ENCODE peak calls at places on chromosome 9, in four cellular contexts. T, W, O and V are unnamed samples.

GRCh38 chr9:129496187-129497063 is 124.5 kb downstream of the C9orf50 start:
- DNase-seq in T (peak), W (peak), O (no peak), V (peak)

GRCh38 chr9:130425741-130426466 is 18.9 kb upstream of the ASS1 start:
- DNase-seq in T (no peak), W (no peak), O (no peak), V (no peak)

GRCh38 chr9:136840877-136841645 is 1.2 kb upstream of the AJM1 start:
- DNase-seq in T (no peak), W (no peak), O (no peak), V (peak)

GRCh38 chr9:87535817-87536539 is 38.3 kb downstream of the DAPK1 start:
- DNase-seq in T (no peak), W (no peak), O (peak), V (no peak)

GRCh38 chr9:109903515-109904138 is 123.6 kb downstream of the PALM2AKAP2 start:
- DNase-seq in T (peak), W (peak), O (no peak), V (peak)

GRCh38 chr9:134895103-134895502 is 14.5 kb downstream of the FCN2 start:
- DNase-seq in T (no peak), W (no peak), O (no peak), V (no peak)

GRCh38 chr9:78149738-78150291 is 86.1 kb upstream of the CEP78 start:
- DNase-seq in T (no peak), W (no peak), O (no peak), V (no peak)

GRCh38 chr9:129639034-129639630 is 2.8 kb downstream of the ASB6 start:
- DNase-seq in T (no peak), W (no peak), O (no peak), V (no peak)

GRCh38 chr9:36566813-36567217 is 5.9 kb upstream of the MELK start:
- DNase-seq in T (no peak), W (no peak), O (no peak), V (no peak)

GRCh38 chr9:36765077-36765390 is 192.3 kb downstream of the MELK start:
- DNase-seq in T (no peak), W (no peak), O (no peak), V (no peak)

GRCh38 chr9:124436320-124436719 is 13.9 kb upstream of the ADGRD2 start:
- DNase-seq in T (no peak), W (no peak), O (peak), V (no peak)

GRCh38 chr9:129554649-129555048 is 66.3 kb downstream of the C9orf50 start:
- DNase-seq in T (peak), W (no peak), O (no peak), V (no peak)

GRCh38 chr9:91500509-91501011 is 76.9 kb upstream of the NFIL3 start:
- DNase-seq in T (peak), W (no peak), O (no peak), V (no peak)

GRCh38 chr9:130872912-130873503 is 23.6 kb downstream of the QRFP start:
- DNase-seq in T (peak), W (no peak), O (no peak), V (peak)

GRCh38 chr9:108081112-108081511 is 591.5 kb upstream of the KLF4 start:
- DNase-seq in T (no peak), W (no peak), O (no peak), V (no peak)

GRCh38 chr9:129875181-129875611 is 39.9 kb downstream of the USP20 start:
- DNase-seq in T (no peak), W (peak), O (no peak), V (no peak)

GRCh38 chr9:78578016-78578555 is 281.2 kb downstream of the PSAT1 start:
- DNase-seq in T (no peak), W (no peak), O (no peak), V (no peak)

GRCh38 chr9:14221558-14221957 is 92.4 kb downstream of the NFIB start:
- DNase-seq in T (no peak), W (no peak), O (no peak), V (peak)

GRCh38 chr9:97629136-97629535 is 4.0 kb downstream of the TSTD2 start:
- DNase-seq in T (no peak), W (no peak), O (no peak), V (no peak)

GRCh38 chr9:93464395-93464794 is 11.0 kb upstream of the FAM120AOS start:
- DNase-seq in T (no peak), W (no peak), O (no peak), V (no peak)

GRCh38 chr9:89466451-89467277 is 31.2 kb downstream of the SEMA4D start:
- DNase-seq in T (no peak), W (no peak), O (peak), V (no peak)

GRCh38 chr9:76371901-76372300 is 22.3 kb downstream of the RFK start:
- DNase-seq in T (no peak), W (no peak), O (no peak), V (no peak)

GRCh38 chr9:111992523-111992922 is 95.9 kb downstream of the UGCG start:
- DNase-seq in T (no peak), W (no peak), O (peak), V (no peak)

GRCh38 chr9:137461663-137462395 is 2.7 kb upstream of the NSMF start:
- DNase-seq in T (peak), W (peak), O (peak), V (no peak)

GRCh38 chr9:91937727-91938126 is 12.3 kb downstream of the ROR2 start:
- DNase-seq in T (no peak), W (no peak), O (no peak), V (no peak)

GRCh38 chr9:136029556-136029955 is 65.5 kb downstream of the NACC2 start:
- DNase-seq in T (no peak), W (no peak), O (no peak), V (no peak)

GRCh38 chr9:109448223-109448622 is 49.9 kb downstream of the PTPN3 start:
- DNase-seq in T (no peak), W (no peak), O (no peak), V (no peak)

GRCh38 chr9:89756891-89757537 is 152.2 kb downstream of the GADD45G start:
- DNase-seq in T (no peak), W (no peak), O (no peak), V (no peak)

GRCh38 chr9:133134419-133135190 is 13.6 kb upstream of the RALGDS start:
- DNase-seq in T (no peak), W (no peak), O (no peak), V (no peak)

GRCh38 chr9:133131506-133131905 is 10.5 kb upstream of the RALGDS start:
- DNase-seq in T (no peak), W (no peak), O (no peak), V (no peak)

GRCh38 chr9:133135193-133135745 is 14.2 kb upstream of the RALGDS start:
- DNase-seq in T (no peak), W (no peak), O (no peak), V (no peak)

GRCh38 chr9:133132174-133132573 is 11.1 kb upstream of the RALGDS start:
- DNase-seq in T (no peak), W (no peak), O (no peak), V (no peak)

DNA sequence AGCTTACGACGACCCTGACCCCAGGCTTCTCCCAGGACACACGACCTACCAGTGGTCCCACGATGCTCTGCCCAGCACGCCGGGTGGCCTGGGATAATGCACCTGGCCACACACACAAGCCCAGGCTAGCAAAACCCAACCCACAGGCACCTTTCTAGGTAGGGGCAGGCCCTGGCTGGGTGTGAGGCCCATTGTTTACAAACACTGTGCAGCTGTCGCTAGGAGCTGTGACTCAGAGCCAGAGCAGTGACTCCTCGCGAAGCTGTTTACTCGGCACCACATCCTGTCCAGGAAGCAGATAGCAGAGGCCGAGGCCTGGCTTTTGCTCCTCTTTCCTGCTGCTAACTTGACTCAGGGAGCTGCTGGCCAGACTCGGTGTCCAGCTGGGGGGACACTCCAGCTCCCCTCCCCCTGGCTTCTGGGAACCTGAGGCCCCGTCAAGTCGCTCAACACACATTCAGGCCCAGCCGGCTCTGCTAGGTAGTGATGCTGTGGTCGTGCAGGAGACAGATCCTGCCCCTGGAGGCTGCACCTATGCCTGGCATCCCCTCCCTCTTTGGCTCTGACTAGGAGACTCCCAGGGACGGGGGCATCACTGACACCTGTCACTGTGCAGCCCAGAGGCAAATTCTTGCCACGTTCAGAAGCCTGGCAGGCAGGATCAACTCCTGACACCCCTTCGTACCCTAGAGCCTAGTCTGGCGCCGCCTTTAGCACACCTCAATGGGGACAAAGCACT is 12.8 kb upstream of the RALGDS start:
- DNase-seq in T (peak), W (peak), O (no peak), V (peak)
- TF ChIP-seq TCF7 in T (no peak), W (no peak), O (no peak), V (no peak)

DNA sequence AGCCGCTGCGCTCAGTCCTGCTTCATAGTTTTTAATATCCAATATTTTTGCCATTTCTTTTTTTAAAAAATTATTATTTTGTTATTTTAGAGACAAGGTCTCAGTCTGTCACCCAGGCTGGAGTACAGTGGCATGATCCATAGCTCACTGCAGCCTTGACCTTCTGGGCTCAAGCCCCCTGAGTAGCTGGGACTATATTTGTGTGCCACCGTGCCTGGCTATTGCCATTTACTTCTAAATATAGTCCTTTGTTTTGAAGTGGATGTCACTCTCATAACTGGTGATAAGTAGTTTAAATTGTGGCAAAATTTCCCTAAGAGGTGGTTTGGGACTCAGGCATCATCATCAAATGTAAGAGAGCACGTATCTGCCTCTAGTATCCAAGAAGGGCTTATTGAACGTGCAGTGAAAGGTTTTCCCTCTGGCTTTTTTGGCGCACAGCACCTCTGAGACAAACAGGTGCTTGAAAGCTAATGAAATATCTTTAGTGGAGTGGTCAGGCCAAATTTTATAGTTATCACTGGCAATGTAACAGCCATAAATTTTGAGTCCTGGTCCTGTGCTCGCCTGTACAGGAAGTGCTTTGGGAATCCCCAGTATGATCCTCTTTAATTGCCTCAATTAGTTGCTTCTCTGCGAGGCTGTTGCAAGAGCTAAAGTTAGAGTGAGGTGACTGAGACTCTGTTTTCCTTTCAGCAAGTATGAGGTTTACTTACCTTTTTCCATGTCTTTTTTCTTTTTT is 14.8 kb downstream of the STXBP1 start:
- DNase-seq in T (no peak), W (no peak), O (no peak), V (no peak)
- TF ChIP-seq TCF7 in T (no peak), W (no peak), O (no peak), V (no peak)

DNA sequence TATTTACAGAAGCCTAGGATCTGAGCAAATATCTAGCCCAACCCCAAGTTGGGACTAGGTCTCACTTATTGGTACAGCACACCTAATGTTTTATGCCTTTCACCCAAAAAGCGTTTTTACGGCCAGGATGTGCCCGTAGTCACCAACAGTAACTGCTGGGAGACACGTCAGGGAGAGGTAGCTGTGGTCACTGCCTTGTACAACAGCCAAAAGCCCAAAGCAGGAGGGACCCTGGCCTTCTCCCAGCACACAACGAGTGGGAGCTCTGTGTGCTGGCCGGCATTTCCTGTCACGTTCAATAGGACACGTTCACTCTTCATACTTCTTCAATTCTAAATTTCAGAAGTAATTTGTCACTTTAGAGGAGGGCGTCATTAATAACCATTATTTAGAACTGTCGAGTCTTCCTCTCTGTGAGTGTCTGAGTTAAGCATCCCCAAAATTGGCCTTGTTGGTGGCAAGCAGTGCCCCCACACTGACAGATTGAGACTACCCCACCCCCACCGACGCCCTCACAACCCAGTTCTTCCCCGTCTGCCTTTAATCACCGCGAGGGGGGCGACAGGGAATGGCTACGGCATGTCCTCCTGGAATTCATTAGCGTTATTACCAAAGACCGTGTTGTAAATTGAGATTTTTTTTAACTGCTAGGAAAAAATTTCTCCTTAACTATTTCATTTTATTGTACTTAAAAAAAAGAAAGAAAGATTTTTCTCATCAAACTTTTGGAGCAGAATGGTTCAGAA is 80.7 kb downstream of the MVB12B start:
- DNase-seq in T (no peak), W (no peak), O (no peak), V (no peak)
- TF ChIP-seq TCF7 in T (no peak), W (no peak), O (no peak), V (no peak)

DNA sequence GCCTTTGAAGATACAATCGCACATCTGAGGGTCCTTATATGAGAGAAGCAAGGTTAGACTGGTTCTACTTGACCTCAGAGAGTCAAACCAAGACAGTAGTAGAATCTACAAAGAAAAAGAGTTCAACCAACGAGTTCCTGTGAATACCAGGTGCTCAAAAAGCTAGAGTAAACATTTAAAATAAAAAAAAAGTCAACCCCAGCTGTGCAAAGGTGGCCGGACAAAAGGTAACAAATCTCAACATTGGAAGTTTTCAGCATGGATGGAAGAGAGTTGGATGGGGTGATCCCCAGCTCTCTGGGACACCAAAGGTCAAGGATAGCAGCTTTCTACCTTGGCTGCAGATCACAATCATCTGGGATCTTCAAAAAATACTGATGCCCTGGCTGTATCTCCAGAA is 14.4 kb downstream of the SHB start:
- DNase-seq in T (no peak), W (no peak), O (no peak), V (no peak)
- TF ChIP-seq TCF7 in T (no peak), W (no peak), O (no peak), V (no peak)

GRCh38 chr9:133680976-133681657 is 45.0 kb downstream of the DBH start:
- DNase-seq in T (no peak), W (no peak), O (no peak), V (no peak)

GRCh38 chr9:133677126-133678010 is 41.2 kb downstream of the DBH start:
- DNase-seq in T (no peak), W (no peak), O (no peak), V (no peak)

GRCh38 chr9:133680250-133680975 is 44.2 kb downstream of the DBH start:
- DNase-seq in T (peak), W (no peak), O (no peak), V (no peak)

GRCh38 chr9:133679466-133680051 is 43.4 kb downstream of the DBH start:
- DNase-seq in T (no peak), W (no peak), O (no peak), V (no peak)

DNA sequence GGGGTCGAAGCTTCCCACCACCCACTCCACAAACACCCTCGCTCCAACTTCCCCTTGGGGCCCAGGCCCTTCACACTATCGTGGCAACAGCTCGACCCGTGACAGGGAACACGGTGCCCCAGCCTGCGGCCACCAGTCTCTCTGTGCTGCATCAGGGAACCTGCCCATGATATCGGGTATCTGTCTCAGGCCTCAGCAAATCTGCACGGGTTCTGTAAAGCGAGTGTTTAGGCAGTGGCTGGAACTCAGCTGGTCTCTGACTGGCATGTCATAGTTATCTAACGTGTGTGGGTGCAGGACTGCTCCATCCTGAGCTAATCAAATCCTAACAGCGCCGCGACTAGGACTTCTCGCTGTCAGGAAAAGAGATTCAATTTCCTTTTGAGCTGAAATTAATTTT is 42.9 kb downstream of the DBH start:
- DNase-seq in T (no peak), W (no peak), O (no peak), V (no peak)
- TF ChIP-seq TCF7 in T (no peak), W (no peak), O (no peak), V (no peak)

DNA sequence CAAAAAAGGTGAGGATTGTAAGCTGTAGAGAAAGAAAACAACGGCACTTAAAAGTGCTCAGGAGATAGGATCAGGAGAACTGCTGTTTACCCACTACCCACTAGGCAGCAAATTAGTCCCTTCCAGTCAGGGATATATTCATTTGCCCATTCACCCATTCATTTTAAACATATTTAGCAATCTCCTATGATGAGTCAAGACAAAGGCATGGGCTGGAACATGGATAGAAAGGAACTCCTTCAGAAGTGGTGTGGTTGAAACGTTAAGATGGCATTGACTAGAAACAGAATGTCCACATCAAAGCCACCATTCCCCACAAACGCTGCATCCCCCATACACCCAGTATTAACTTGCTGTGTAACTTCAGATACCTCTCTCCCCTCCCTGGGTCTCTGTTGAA is 225.7 kb downstream of the ASTN2 start:
- DNase-seq in T (no peak), W (no peak), O (no peak), V (no peak)
- TF ChIP-seq TCF7 in T (no peak), W (no peak), O (no peak), V (no peak)

GRCh38 chr9:94553029-94553938 is 1.6 kb upstream of the PCAT7 start:
- DNase-seq in T (no peak), W (peak), O (no peak), V (peak)
- TF ChIP-seq TCF7 in T (no peak), W (no peak), O (no peak), V (no peak)

DNA sequence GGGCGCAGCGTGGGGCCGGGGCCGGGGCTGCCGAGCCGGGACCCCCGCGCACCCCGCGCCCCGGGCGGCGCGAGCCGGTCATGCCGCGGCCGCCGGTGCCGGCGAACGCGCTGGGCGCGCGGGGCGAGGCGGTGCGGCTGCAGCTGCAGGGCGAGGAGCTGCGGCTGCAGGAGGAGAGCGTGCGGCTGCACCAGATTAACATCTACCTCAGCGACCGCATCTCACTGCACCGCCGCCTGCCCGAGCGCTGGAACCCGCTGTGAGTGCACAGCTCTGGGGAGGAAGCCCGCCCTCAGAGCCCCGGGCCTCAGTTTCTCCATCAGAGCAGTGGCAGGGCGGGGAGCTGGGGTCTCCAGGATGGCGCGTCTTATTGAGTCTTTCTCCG is 333 bp downstream of the GALNT12 start:
- DNase-seq in T (no peak), W (peak), O (no peak), V (no peak)
- TF ChIP-seq TCF7 in T (peak), W (no peak), O (no peak), V (no peak)

DNA sequence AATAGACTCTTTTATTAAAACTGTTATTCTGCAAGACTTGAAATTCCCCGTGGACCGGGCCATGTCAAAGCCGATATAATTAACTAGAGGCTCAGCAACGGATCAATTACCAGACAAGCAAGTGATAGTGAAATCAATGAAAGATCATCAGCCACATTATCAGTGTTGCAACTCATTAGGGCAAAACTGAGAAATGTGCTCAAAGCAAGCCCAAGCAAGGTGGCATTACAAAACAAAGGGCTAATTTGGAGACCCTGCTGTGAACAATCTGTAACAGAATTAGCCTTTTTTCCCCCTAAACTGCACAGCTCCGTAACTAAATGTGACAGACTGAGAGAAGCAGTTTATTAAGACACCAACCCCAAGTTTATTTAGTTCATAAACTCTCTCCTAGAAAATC is 140.3 kb downstream of the BNC2 start:
- DNase-seq in T (no peak), W (no peak), O (no peak), V (no peak)
- TF ChIP-seq TCF7 in T (no peak), W (no peak), O (no peak), V (no peak)

GRCh38 chr9:85302860-85303779 is 438.6 kb downstream of the AGTPBP1 start:
- DNase-seq in T (no peak), W (no peak), O (no peak), V (no peak)
- TF ChIP-seq TCF7 in T (no peak), W (no peak), O (no peak), V (no peak)